ENCODE peak calls at places on chromosome 1, in four cellular contexts. I is A549, Q is K562, B is H1. J is an unnamed sample.

GRCh38 chr1:148308832-148309458 is 156.9 kb upstream of the NBPF11 start:
- DNase-seq in I (peak; percentile 16), Q (no peak), B (peak; percentile 75), J (no peak)

GRCh38 chr1:14420686-14421085 is 177.8 kb upstream of the KAZN start:
- DNase-seq in I (no peak), Q (no peak), B (no peak), J (no peak)

GRCh38 chr1:204075116-204075636 is 2.3 kb downstream of the SOX13 start:
- DNase-seq in I (no peak), Q (no peak), B (no peak), J (peak; percentile 40)

GRCh38 chr1:45518910-45519309 is 2.8 kb downstream of the PRDX1 start:
- DNase-seq in I (no peak), Q (no peak), B (no peak), J (no peak)

GRCh38 chr1:162632743-162633326 is 571 bp downstream of the DDR2 start:
- DNase-seq in I (no peak), Q (no peak), B (no peak), J (no peak)

GRCh38 chr1:240212552-240212951 is 120.9 kb downstream of the FMN2 start:
- DNase-seq in I (no peak), Q (no peak), B (no peak), J (no peak)

GRCh38 chr1:205506409-205507196 is 2.1 kb downstream of the CDK18 start:
- DNase-seq in I (no peak), Q (no peak), B (no peak), J (no peak)

GRCh38 chr1:5423109-5423508 is 569.1 kb downstream of the NPHP4 start:
- DNase-seq in I (no peak), Q (no peak), B (no peak), J (no peak)

GRCh38 chr1:167898578-167899222 is 15.2 kb downstream of the ADCY10 start:
- DNase-seq in I (no peak), Q (peak; percentile 23), B (no peak), J (no peak)

GRCh38 chr1:167291539-167292195 is 71.0 kb downstream of the POU2F1 start:
- DNase-seq in I (no peak), Q (no peak), B (no peak), J (no peak)

GRCh38 chr1:56477164-56478111 is 101.9 kb downstream of the PLPP3 start:
- DNase-seq in I (no peak), Q (no peak), B (peak; percentile 67), J (peak; percentile 85)

GRCh38 chr1:226066415-226067077 is 4.0 kb downstream of the H3-3A start:
- DNase-seq in I (peak; percentile 31), Q (no peak), B (no peak), J (no peak)

GRCh38 chr1:39754906-39755504 is 16.1 kb downstream of the OXCT2 start:
- DNase-seq in I (no peak), Q (no peak), B (no peak), J (no peak)

GRCh38 chr1:116390195-116390594 is 17.2 kb downstream of the ATP1A1 start:
- DNase-seq in I (no peak), Q (no peak), B (no peak), J (no peak)

GRCh38 chr1:197954718-197955418 is 37.7 kb downstream of the LHX9 start:
- DNase-seq in I (peak; percentile 6), Q (no peak), B (no peak), J (peak; percentile 49)

GRCh38 chr1:11831945-11832725 is 15.4 kb downstream of the NPPA start:
- DNase-seq in I (no peak), Q (no peak), B (no peak), J (no peak)

GRCh38 chr1:57424231-57425027 is 569 bp upstream of the DAB1 start:
- DNase-seq in I (peak; percentile 12), Q (peak; percentile 9), B (peak; percentile 87), J (peak; percentile 9)

DNA sequence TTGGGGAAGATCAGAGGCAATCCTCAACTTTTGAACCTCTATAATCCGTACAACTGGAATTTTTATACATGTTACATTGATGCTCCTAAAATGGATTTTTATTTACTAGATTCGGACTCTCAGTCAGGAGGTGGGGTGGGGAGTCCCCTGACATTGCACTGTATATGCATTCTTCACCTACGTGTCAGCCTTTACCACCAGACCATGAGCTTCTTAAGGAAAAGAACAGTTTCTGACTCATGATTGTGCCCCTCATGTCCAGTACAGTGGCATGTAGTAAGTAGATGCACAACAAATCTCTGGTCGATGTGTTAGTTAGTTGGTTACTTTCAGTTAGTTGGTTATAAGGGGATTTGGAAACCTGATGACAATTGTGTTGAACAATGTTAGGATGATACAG is 15.4 kb downstream of the LPAR3 start:
- DNase-seq in I (no peak), Q (no peak), B (no peak), J (no peak)
- TF ChIP-seq PHF8 in I (no peak), Q (no peak), B (no peak), J (no peak)

GRCh38 chr1:108569097-108569728 is 9.3 kb downstream of the EEIG2 start:
- DNase-seq in I (no peak), Q (no peak), B (no peak), J (no peak)
- TF ChIP-seq MAX in I (no peak), Q (no peak), B (no peak), J (no peak)

GRCh38 chr1:222892137-222892763 is 77.4 kb downstream of the DISP1 start:
- DNase-seq in I (no peak), Q (no peak), B (no peak), J (peak; percentile 36)
- TF ChIP-seq PHF8 in I (no peak), Q (no peak), B (no peak), J (no peak)

DNA sequence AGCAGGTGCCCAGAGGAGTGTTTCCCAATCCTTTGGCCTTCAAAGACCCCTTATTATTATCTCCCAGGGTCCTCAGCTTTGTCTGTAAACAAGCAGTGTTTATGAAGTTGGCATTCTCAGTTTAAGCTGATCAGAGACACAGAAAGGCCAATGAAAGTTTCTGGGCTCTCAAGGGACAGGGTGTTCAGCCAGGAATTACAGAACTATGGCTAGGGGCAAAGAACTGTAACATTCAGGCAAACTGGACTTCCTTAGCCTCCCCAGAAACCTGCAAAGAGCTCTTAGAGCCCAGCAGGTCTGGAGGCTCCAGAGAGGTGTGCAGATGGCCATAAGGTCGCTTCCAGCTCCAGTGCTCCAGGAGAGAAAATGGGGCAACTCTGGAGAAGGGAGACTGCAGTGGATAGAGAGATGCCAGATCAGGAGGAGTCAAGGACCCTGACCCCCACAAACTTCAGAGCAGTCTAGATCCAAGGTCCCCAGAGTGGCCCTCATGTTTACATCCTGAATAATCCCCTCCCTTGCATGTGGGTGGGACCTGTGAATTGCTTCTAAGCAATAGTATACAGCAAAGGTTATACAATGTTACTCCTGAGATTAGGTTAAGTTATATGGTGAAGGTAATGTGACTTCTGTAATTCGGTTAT is 6.2 kb downstream of the ECHDC2 start:
- DNase-seq in I (no peak), Q (no peak), B (no peak), J (no peak)
- TF ChIP-seq MAX in I (no peak), Q (no peak), B (no peak), J (no peak)